ENCODE peak calls at places on chromosome 16, in eight cellular contexts. H is fibroblast of lung, P is breast epithelium, S is stomach, F is A549, E is pancreas, Y is prostate gland, O is ovary. N is an unnamed sample.

GRCh38 chr16:87874639-87875472 is 5.5 kb upstream of the SLC7A5 start:
- DNase-seq in S (no peak), E (no peak), O (no peak), H (no peak), P (no peak), Y (no peak), F (no peak), N (no peak)

GRCh38 chr16:88924834-88925539 is 52.0 kb downstream of the CBFA2T3 start:
- DNase-seq in F (peak; percentile 61), S (no peak), P (no peak), H (peak; percentile 59), Y (no peak), E (peak; percentile 91), O (no peak), N (peak; percentile 66)

GRCh38 chr16:67019171-67019570 is 9.8 kb upstream of the CBFB start:
- DNase-seq in H (no peak), S (no peak), F (no peak), O (no peak), E (no peak), Y (no peak), P (no peak), N (no peak)

GRCh38 chr16:89320717-89321501 is 103.4 kb downstream of the ZNF778 start:
- DNase-seq in O (peak; percentile 63), S (peak; percentile 60), Y (no peak), P (no peak), E (peak; percentile 85), F (peak; percentile 56), H (peak; percentile 42), N (no peak)

GRCh38 chr16:89505204-89506112 is 2.7 kb upstream of the SPG7 start:
- DNase-seq in Y (peak; percentile 26), O (peak; percentile 82), S (peak; percentile 97), F (peak; percentile 96), E (no peak), H (peak; percentile 98), P (peak; percentile 74), N (peak; percentile 96)

GRCh38 chr16:2964416-2965223 is 545 bp downstream of the KREMEN2 start:
- DNase-seq in P (no peak), F (peak; percentile 84), E (peak; percentile 84), Y (no peak), O (no peak), H (no peak), S (peak; percentile 39), N (no peak)

GRCh38 chr16:88560722-88561484 is 9.3 kb upstream of the ZC3H18 start:
- DNase-seq in H (peak; percentile 31), E (no peak), S (no peak), Y (no peak), O (no peak), F (no peak), P (no peak), N (no peak)

GRCh38 chr16:59113009-59113408 is 378.9 kb upstream of the GOT2 start:
- DNase-seq in S (no peak), O (no peak), P (no peak), H (no peak), Y (no peak), E (no peak), F (no peak), N (no peak)

GRCh38 chr16:81880816-81881215 is 101.7 kb downstream of the PLCG2 start:
- DNase-seq in E (no peak), F (no peak), S (no peak), Y (no peak), P (no peak), O (no peak), H (no peak), N (no peak)

GRCh38 chr16:85052536-85052935 is 24.9 kb downstream of the KIAA0513 start:
- DNase-seq in P (no peak), F (no peak), Y (no peak), O (no peak), E (no peak), S (no peak), H (peak; percentile 15), N (no peak)

GRCh38 chr16:65023802-65024201 is 98.1 kb downstream of the CDH11 start:
- DNase-seq in H (no peak), O (no peak), S (no peak), F (no peak), E (no peak), Y (no peak), P (no peak), N (no peak)

GRCh38 chr16:11234884-11235702 is 20.9 kb downstream of the SOCS1 start:
- DNase-seq in H (peak; percentile 69), S (no peak), F (no peak), Y (no peak), E (no peak), P (no peak), O (no peak), N (no peak)

DNA sequence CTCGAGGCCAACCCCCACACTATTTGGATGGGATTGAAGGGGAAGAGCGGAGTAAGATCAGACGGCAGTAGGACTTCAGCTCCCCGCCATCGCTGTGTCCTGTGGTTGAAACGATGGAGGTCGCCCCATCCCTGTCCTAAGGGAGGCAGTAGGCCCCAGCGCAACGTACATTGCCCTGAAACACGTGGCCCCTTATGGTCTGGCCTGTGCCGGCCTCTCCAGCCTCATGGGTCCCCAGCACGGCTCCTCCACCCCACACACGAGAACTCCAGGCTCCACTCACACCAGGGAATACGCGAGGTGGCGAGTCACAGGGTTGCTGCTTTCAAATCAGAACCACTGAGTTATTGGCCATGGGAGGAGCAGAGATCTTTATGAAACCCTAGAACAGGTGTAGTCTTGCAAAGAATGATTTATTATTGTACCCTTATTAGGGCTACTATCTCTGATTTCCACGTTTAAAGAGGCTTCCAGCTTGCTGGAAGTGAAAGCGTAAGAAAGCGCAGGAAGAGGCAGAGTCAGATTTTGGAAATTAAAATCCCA is 669 bp upstream of the DCTPP1 start:
- DNase-seq in O (peak; percentile 47), H (no peak), P (no peak), Y (no peak), S (no peak), E (peak; percentile 61), F (no peak), N (no peak)
- TF ChIP-seq CTCF in O (no peak), H (no peak), P (no peak), Y (no peak), S (no peak), E (no peak), F (no peak), N (peak; percentile 45)

DNA sequence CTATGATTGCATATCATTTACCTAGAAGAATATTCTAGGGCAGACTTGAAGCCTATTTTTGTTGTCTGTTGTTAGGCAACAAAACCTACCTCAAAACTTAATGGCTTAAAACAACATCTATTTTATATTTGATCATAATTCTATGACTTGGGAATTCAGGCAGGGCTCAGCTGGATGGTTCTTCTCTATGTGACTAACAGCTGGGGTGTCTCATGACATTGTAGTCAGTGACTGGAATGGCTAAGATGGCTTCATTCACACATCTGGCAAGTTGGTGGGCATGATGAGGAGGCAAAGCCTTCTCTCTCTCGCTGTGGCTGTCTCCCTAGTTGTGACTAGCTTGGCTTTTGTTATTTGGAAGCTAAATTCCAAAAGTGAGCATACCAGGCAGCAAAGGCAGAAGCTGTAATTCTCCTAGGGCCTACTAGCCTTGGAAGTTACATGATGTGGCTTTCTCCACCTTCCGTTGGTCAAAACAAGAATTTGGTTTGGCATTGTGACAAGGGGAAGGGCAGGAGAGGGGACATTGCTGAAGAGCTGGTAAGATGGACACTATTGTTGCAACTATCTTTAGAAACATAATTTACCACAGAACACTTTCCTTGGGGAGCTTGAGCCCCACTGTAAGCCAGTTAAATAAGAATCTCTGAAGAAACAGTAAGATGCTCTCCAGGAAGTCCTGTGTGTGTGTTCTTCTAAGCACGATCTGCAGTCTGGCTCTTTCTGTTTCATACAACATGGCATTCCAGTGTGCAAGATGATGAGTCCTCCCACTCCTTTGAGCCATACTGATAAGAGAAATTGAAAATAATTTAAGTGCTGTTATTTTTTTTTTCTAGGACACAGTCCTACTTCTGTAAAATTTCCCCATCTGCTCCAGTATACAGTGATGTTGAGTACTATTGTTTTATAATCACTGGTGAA is 39.5 kb downstream of the ZNRF1 start:
- DNase-seq in Y (no peak), F (no peak), O (no peak), E (no peak), S (no peak), P (no peak), H (no peak), N (no peak)
- H3K9me3 ChIP-seq in Y (no peaks in the 10 kb centered on the region), F (peaks cover 17% of the 10 kb centered on the region), O (no peaks in the 10 kb centered on the region), E (no peaks in the 10 kb centered on the region), S (no peaks in the 10 kb centered on the region), P (peaks cover 13% of the 10 kb centered on the region), H (no peaks in the 10 kb centered on the region), N (peaks cover 11% of the 10 kb centered on the region)

GRCh38 chr16:20329392-20330138 is 2.3 kb upstream of the GP2 start:
- DNase-seq in P (no peak), H (no peak), S (no peak), Y (no peak), F (no peak), O (no peak), E (no peak), N (no peak)

GRCh38 chr16:20334396-20334795 is 7.1 kb upstream of the GP2 start:
- DNase-seq in S (no peak), F (no peak), O (no peak), P (no peak), H (no peak), E (no peak), Y (no peak), N (no peak)

GRCh38 chr16:20332411-20332810 is 5.1 kb upstream of the GP2 start:
- DNase-seq in H (no peak), P (no peak), E (peak; percentile 83), O (no peak), F (no peak), Y (no peak), S (no peak), N (no peak)

GRCh38 chr16:20331635-20332034 is 4.3 kb upstream of the GP2 start:
- DNase-seq in E (no peak), Y (no peak), P (no peak), S (no peak), H (no peak), O (no peak), F (no peak), N (no peak)

DNA sequence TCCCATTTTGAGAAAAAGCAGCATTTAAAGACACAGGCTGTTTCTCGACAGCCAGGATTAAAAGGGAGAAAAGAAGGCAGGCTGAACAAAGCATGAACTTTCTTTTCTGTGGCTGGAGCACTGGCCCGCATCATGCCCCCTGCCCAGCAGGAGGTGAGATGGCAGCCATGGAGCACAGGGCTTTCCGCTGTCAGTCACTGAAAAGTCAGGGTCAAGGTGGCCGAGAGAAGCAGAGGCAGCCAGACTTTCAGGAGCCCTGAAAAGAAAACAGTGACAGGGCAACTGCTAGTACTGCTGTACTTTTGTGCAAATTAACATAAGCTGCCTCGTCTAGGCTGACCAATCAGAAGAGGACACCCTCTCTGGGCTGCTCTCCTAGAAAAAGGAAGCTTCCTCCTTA is 5.8 kb upstream of the GP2 start:
- DNase-seq in O (no peak), S (no peak), F (no peak), E (peak; percentile 69), P (no peak), H (no peak), Y (no peak), N (no peak)
- H3K4me1 ChIP-seq in O (no peaks in the 10 kb centered on the region), S (no peaks in the 10 kb centered on the region), F (no peaks in the 10 kb centered on the region), E (peaks cover 49% of the 10 kb centered on the region), P (no peaks in the 10 kb centered on the region), H (no peaks in the 10 kb centered on the region), Y (no peaks in the 10 kb centered on the region), N (no peaks in the 10 kb centered on the region)

GRCh38 chr16:56643080-56643778 is 4.8 kb downstream of the MT1A start:
- DNase-seq in P (peak; percentile 59), E (peak; percentile 95), S (peak; percentile 89), F (peak; percentile 85), H (peak; percentile 38), Y (peak; percentile 55), O (no peak), N (peak; percentile 78)
- TF ChIP-seq CTCF in P (peak; percentile 28), E (peak; percentile 45), S (peak; percentile 58), F (peak; percentile 51), H (no peak), Y (peak; percentile 37), O (no peak), N (no peak)

GRCh38 chr16:35752012-35752772 is 2292.8 kb downstream of the TP53TG3F start:
- DNase-seq in F (no peak), H (no peak), E (peak; percentile 50), S (no peak), O (no peak), Y (no peak), P (no peak), N (peak; percentile 40)
- H3K9me3 ChIP-seq in F (no peaks in the 10 kb centered on the region), H (no peaks in the 10 kb centered on the region), E (no peaks in the 10 kb centered on the region), S (peaks cover 66% of the 10 kb centered on the region), O (peaks cover 3% of the 10 kb centered on the region), Y (no peaks in the 10 kb centered on the region), P (peaks cover 65% of the 10 kb centered on the region), N (no peaks in the 10 kb centered on the region)